ENCODE peak calls at places on chromosomes 1 and 21, in four cellular contexts. N is A549, C is body of pancreas, D is neuronal stem cell. R is an unnamed sample.

GRCh38 chr1:46549697-46550681 is 1.5 kb downstream of the KNCN start:
- DNase-seq in D (peak), C (no peak), N (no peak), R (peak)

GRCh38 chr1:230306158-230306557 is 120.0 kb downstream of the PGBD5 start:
- DNase-seq in D (no peak), N (no peak), C (no peak), R (no peak)

GRCh38 chr1:168234846-168235547 is 9.2 kb downstream of the SFT2D2 start:
- DNase-seq in D (no peak), N (peak), C (peak), R (no peak)

GRCh38 chr1:22749919-22750670 is 39.5 kb downstream of the EPHB2 start:
- DNase-seq in N (peak), D (no peak), C (peak), R (peak)

GRCh38 chr1:117312453-117313138 is 54.7 kb upstream of the MAN1A2 start:
- DNase-seq in N (peak), D (no peak), C (peak), R (no peak)

GRCh38 chr21:31218830-31219608 is 125.0 kb downstream of the TIAM1 start:
- DNase-seq in N (no peak), C (no peak), D (peak), R (peak)

GRCh38 chr1:151476083-151476482 is 16.8 kb upstream of the POGZ start:
- DNase-seq in N (no peak), D (no peak), C (no peak), R (no peak)

GRCh38 chr21:38823737-38824123 is 18.0 kb downstream of the ETS2 start:
- DNase-seq in D (no peak), C (no peak), N (no peak), R (no peak)

GRCh38 chr1:21638531-21639341 is 30.4 kb downstream of the RAP1GAP start:
- DNase-seq in N (peak), C (peak), D (no peak), R (no peak)

GRCh38 chr1:8727809-8728213 is 89.6 kb downstream of the RERE start:
- DNase-seq in C (peak), N (no peak), D (no peak), R (no peak)

GRCh38 chr1:169200319-169200718 is 93.8 kb downstream of the ATP1B1 start:
- DNase-seq in N (no peak), D (no peak), C (no peak), R (no peak)

GRCh38 chr1:248828845-248829244 is 3.1 kb upstream of the SH3BP5L start:
- DNase-seq in D (no peak), N (peak), C (no peak), R (no peak)

GRCh38 chr1:228158690-228159665 is 6.6 kb upstream of the IBA57 start:
- DNase-seq in N (no peak), D (no peak), C (no peak), R (no peak)

GRCh38 chr1:85332575-85332974 is 56.1 kb upstream of the BCL10 start:
- DNase-seq in C (no peak), N (no peak), D (no peak), R (no peak)

GRCh38 chr1:14693996-14694395 is 95.5 kb downstream of the KAZN start:
- DNase-seq in D (no peak), C (no peak), N (no peak), R (no peak)

GRCh38 chr1:74811421-74812179 is 78.6 kb downstream of the TYW3 start:
- DNase-seq in N (no peak), D (no peak), C (no peak), R (no peak)

GRCh38 chr1:1627842-1628655 is 3.9 kb upstream of the MMP23B start:
- DNase-seq in D (no peak), N (no peak), C (no peak), R (no peak)

GRCh38 chr1:1630191-1630964 is 1.6 kb upstream of the MMP23B start:
- DNase-seq in D (no peak), N (no peak), C (peak), R (peak)

GRCh38 chr1:1627261-1627841 is 4.6 kb upstream of the MMP23B start:
- DNase-seq in D (no peak), C (no peak), N (no peak), R (no peak)

GRCh38 chr1:1629430-1630190 is 2.4 kb upstream of the MMP23B start:
- DNase-seq in C (no peak), D (no peak), N (no peak), R (no peak)

GRCh38 chr1:1628656-1629429 is 3.1 kb upstream of the MMP23B start:
- DNase-seq in C (no peak), D (no peak), N (no peak), R (peak)
- H3K4me3 ChIP-seq in C (no peak), D (no peak), N (no peak), R (no peak)

GRCh38 chr1:18592368-18592767 is 38.3 kb upstream of the PAX7 start:
- DNase-seq in N (no peak), D (no peak), C (no peak), R (no peak)
- H3K4me3 ChIP-seq in N (no peak), D (no peak), C (no peak), R (no peak)

DNA sequence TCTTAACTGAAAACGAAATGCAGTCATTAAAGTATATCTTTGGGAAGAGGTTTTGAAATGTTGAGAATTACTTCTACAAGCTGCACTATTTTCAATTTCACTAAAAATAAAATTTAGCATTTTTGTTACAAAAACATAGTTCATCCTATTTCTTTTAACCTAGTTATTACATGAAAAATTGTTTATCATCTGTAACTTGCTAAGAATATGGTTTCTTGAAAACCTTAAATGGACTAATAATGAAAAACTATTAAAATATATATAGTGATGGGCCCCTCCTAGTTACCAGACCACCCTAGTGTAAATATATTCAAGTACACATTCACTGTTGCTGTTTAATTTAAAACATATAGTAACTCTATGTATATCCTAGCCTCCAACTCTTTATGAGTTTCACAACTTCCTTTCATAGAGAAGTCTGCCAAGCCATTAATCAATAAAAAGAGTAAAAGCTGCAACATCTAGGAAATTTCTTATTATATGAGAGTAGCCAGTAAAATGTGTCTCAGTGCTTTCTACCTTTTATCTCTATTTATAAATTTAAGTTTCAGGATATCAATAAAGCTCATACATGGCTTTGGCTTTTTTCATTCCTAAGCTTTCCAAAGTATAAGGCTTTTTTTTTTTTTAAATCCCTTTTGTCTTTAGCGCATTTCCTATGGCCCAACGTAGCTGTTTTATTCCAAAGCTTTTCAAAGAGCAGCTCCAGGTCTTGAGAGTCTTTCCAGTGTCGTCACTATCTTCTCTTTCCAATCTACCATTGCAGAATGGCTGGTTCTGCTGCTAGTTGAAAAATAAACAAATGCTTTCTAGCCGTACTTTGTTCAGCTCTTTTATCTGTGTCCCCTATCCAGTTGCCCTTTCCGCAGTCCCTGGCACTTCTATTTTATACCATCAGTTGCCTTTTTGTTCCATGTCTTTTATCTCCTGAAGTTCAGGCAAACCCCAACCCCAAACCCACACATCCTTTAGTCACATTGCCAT is 6.5 kb downstream of the IRF2BP2 start:
- DNase-seq in N (no peak), C (no peak), D (no peak), R (no peak)
- H3K4me3 ChIP-seq in N (peak), C (peak), D (peak), R (peak)

GRCh38 chr1:209768354-209768774 is 12.5 kb downstream of the TRAF3IP3 start:
- DNase-seq in C (no peak), N (no peak), D (no peak), R (no peak)
- H3K4me3 ChIP-seq in C (no peak), N (no peak), D (no peak), R (no peak)

DNA sequence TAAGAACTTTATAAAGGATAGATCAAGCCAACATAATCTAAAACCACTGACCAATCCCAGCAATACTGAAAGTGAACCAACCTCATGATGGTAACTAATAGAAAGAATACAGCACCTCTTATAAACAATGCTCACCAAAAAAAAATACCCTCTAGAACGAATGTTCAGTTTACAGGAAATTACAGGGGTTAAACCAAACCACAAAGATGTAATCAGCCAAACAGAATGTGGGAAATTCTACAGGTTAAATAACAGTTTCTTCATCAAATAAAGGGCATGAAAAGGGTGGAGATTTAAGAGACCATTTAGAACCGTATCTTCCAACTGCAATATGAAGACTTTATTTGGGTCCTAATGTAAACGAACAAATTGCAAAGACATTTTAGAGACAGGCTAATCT is 30.4 kb downstream of the ARID4B start:
- DNase-seq in C (no peak), N (no peak), D (no peak), R (no peak)
- H3K4me3 ChIP-seq in C (no peak), N (no peak), D (no peak), R (no peak)

DNA sequence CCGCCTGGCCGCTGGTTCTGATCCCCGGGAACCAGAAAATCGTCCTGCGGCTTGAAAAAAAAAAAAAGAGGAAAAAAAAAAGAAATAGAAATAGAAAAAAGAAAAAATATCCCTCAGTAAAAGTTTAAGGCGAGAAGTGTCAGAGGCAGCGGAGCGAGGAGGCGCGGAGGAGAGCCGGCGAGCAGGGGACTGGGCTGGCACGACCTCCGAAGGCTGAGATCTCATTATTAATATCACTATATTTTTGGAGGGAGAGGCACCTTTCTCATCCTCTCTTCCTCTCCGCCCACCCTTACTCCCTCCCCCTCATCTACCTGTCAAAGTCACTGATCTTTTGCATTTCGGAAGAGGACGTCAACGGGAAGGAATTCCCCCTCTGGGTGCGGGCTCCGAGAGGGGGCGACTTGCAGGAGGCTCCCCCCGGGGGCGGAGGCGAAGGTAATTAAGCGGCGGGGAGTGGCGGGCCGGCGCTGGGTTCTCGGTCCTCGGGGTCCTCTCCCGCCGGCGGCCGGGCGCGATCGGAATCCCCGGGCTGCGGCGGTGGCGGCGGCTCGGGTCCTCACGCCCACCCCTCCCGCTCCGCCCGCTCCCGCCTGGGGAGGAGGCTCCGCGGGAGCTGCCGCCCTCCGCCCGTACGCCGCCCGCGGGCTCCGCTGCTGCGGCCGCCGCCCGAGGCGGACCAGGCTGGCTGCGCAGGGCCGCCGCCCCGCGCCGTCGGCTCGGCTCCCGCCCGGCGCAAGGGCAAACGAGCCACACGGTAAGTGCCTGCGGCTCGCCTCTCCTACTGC is at the start of gene NTNG1:
- DNase-seq in N (no peak), D (peak), C (peak), R (no peak)
- H3K4me3 ChIP-seq in N (peak), D (peak), C (peak), R (peak)

GRCh38 chr21:36704281-36704957 is 5.5 kb downstream of the SIM2 start:
- DNase-seq in N (no peak), D (no peak), C (no peak), R (no peak)
- H3K4me3 ChIP-seq in N (no peak), D (no peak), C (no peak), R (no peak)

GRCh38 chr1:109466440-109467300 is at the start of gene SYPL2:
- DNase-seq in C (peak), D (no peak), N (no peak), R (no peak)

GRCh38 chr1:109466100-109466439 is 276 bp upstream of the SYPL2 start:
- DNase-seq in N (no peak), C (no peak), D (no peak), R (no peak)

GRCh38 chr1:109468903-109469302 is 2.6 kb downstream of the SYPL2 start:
- DNase-seq in C (no peak), D (no peak), N (no peak), R (no peak)

GRCh38 chr1:109470245-109470644 is 3.9 kb downstream of the SYPL2 start:
- DNase-seq in C (no peak), N (no peak), D (no peak), R (no peak)

GRCh38 chr1:109467301-109467777 is 993 bp downstream of the SYPL2 start:
- DNase-seq in N (no peak), C (no peak), D (no peak), R (no peak)
- H3K4me3 ChIP-seq in N (no peak), C (no peak), D (no peak), R (peak)